ENCODE peak calls at places on chromosomes 13 and 19, in nine cellular contexts. Y is GM23338, S is Peyer's patch, C is endodermal cell, F is left ventricle myocardium inferior, E is esophagus squamous epithelium, N is tibial artery, K is brain microvascular endothelial cell, I is progenitor cell of endocrine pancreas. P is an unnamed sample.

GRCh38 chr19:32176591-32176990 is 168.8 kb upstream of the ZNF507 start:
- DNase-seq in Y (no peak), S (no peak), F (no peak), K (no peak), I (no peak), N (no peak), C (no peak), E (no peak), P (no peak)

GRCh38 chr19:54606230-54606629 is 12.8 kb downstream of the LILRA1 start:
- DNase-seq in I (no peak), E (no peak), K (no peak), F (no peak), Y (no peak), N (no peak), S (no peak), C (no peak), P (no peak)

GRCh38 chr19:1261863-1262686 is 7.1 kb upstream of the CIRBP start:
- DNase-seq in N (peak; percentile 71), I (no peak), E (no peak), Y (no peak), F (peak; percentile 64), C (peak; percentile 83), K (no peak), S (peak; percentile 94), P (peak; percentile 97)

GRCh38 chr19:3366104-3366760 is at the start of gene NFIC:
- DNase-seq in C (peak; percentile 74), K (peak; percentile 69), N (peak; percentile 84), E (no peak), F (peak; percentile 84), S (peak; percentile 72), Y (peak; percentile 77), I (no peak), P (peak; percentile 95)

GRCh38 chr19:3184847-3185481 is 766 bp upstream of the NCLN start:
- DNase-seq in I (no peak), K (peak; percentile 75), F (peak; percentile 70), S (peak; percentile 86), E (peak; percentile 60), C (no peak), N (peak; percentile 77), Y (peak; percentile 82), P (no peak)

GRCh38 chr19:6414033-6414643 is 10.5 kb downstream of the KHSRP start:
- DNase-seq in N (no peak), C (peak; percentile 82), F (no peak), E (no peak), K (no peak), I (no peak), S (no peak), Y (peak; percentile 73), P (no peak)

GRCh38 chr19:6221878-6222746 is 57.7 kb downstream of the MLLT1 start:
- DNase-seq in F (no peak), K (no peak), C (no peak), S (no peak), I (no peak), N (no peak), E (no peak), Y (no peak), P (peak; percentile 73)

GRCh38 chr19:38263696-38264485 is 482 bp upstream of the SPINT2 start:
- DNase-seq in I (peak; percentile 97), Y (peak; percentile 93), S (peak; percentile 95), C (peak; percentile 98), E (no peak), N (no peak), F (no peak), K (peak; percentile 63), P (peak; percentile 96)

GRCh38 chr13:29993716-29994488 is 143.5 kb upstream of the UBL3 start:
- DNase-seq in E (no peak), I (no peak), N (no peak), Y (no peak), F (no peak), S (no peak), K (peak; percentile 47), C (no peak), P (no peak)

GRCh38 chr13:27137759-27138158 is 33.9 kb downstream of the USP12 start:
- DNase-seq in Y (peak; percentile 22), I (no peak), F (peak; percentile 24), E (no peak), C (no peak), N (no peak), S (no peak), K (no peak), P (no peak)

GRCh38 chr13:74573654-74574053 is 439.4 kb upstream of the KLF12 start:
- DNase-seq in N (no peak), F (peak; percentile 14), C (peak; percentile 82), I (no peak), Y (peak; percentile 78), S (no peak), E (no peak), K (no peak), P (no peak)

GRCh38 chr19:400976-401835 is 7.7 kb downstream of the C2CD4C start:
- DNase-seq in E (no peak), I (peak; percentile 0), C (no peak), K (no peak), S (no peak), N (no peak), F (no peak), Y (no peak), P (peak; percentile 65)

GRCh38 chr13:33129094-33129832 is 113.0 kb downstream of the KL start:
- DNase-seq in E (no peak), S (no peak), F (peak; percentile 60), K (no peak), Y (no peak), I (no peak), C (no peak), N (no peak), P (no peak)

GRCh38 chr19:50020481-50020880 is 4.7 kb downstream of the VRK3 start:
- DNase-seq in K (no peak), F (no peak), N (no peak), I (no peak), Y (no peak), E (no peak), S (no peak), C (no peak), P (no peak)

GRCh38 chr19:827710-828321 is at the start of gene AZU1:
- DNase-seq in Y (no peak), N (no peak), C (no peak), S (no peak), K (no peak), I (no peak), F (no peak), E (no peak), P (peak; percentile 71)

GRCh38 chr13:111006508-111007031 is 91.7 kb upstream of the ANKRD10 start:
- DNase-seq in K (peak; percentile 96), E (no peak), S (peak; percentile 66), F (peak; percentile 83), C (peak; percentile 63), Y (peak; percentile 19), I (no peak), N (peak; percentile 88), P (peak; percentile 93)

GRCh38 chr19:347946-348861 is 3.6 kb upstream of the MIER2 start:
- DNase-seq in C (peak; percentile 73), Y (peak; percentile 73), K (no peak), I (no peak), N (no peak), S (no peak), F (no peak), E (no peak), P (no peak)

GRCh38 chr19:35421362-35421761 is 26.7 kb upstream of the FFAR2 start:
- DNase-seq in N (no peak), F (no peak), I (no peak), C (no peak), E (no peak), K (no peak), Y (no peak), S (no peak), P (no peak)

DNA sequence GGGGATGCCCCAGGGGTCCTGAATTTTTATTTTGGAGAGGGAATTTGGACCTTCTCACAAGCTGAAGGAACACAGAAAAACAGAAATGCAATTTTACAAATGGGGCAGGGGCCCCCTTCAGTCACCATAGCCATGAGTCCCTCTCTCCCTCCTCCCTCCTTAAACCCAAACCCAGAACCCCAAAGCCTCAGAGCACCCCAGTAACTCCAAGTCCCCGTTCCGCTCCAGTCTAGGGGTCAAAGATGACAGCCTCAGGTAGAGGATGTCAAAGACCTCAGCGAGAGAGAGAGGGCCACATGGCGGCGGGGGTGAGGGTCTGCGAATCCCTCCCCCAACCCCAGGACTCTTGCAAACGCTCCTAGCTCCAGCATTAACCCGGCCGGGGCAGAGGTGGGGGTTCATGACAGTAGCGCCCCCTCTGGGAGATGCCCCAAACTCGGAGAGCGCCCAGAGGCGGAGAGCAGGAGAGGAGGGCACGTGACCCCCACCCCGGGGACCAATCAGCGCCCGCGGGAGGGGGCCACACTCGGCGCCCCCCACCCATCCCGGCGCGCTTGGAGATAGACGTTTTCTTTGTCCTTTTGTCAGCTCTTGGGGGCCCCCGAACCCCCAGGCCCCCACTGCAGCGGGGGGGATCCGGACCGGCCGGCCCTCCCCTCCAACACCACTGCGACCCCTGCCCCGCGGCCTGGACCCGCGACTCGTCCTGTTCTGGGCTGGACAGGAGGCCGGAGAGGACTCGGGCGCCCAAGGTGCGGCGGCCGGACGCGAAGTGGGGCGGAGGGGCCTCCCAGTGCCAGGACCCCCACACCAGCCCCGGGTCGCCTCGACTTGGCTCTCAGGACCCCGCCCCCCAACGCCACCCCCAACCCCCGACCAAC is 20.8 kb upstream of the SEMA6B start:
- DNase-seq in F (no peak), C (peak; percentile 88), I (no peak), E (no peak), Y (peak; percentile 89), K (no peak), N (no peak), S (no peak), P (peak; percentile 67)
- TF ChIP-seq CTCF in F (no peak), C (peak; percentile 60), I (peak; percentile 44), E (no peak), Y (peak; percentile 73), K (peak; percentile 25), N (no peak), S (no peak), P (no peak)

GRCh38 chr13:20035130-20035529 is 76.6 kb downstream of the ZMYM2 start:
- DNase-seq in K (no peak), E (no peak), N (no peak), S (no peak), Y (peak; percentile 16), I (no peak), F (no peak), C (no peak), P (no peak)
- TF ChIP-seq CTCF in K (no peak), E (no peak), N (no peak), S (no peak), Y (no peak), I (no peak), F (peak; percentile 45), C (peak; percentile 24), P (no peak)

GRCh38 chr19:31054430-31054829 is 294.8 kb downstream of the TSHZ3 start:
- DNase-seq in Y (peak; percentile 86), N (peak; percentile 23), C (peak; percentile 90), K (peak; percentile 69), S (peak; percentile 47), F (peak; percentile 28), I (peak; percentile 23), E (no peak), P (no peak)
- TF ChIP-seq CTCF in Y (peak; percentile 95), N (no peak), C (peak; percentile 89), K (peak; percentile 92), S (no peak), F (peak; percentile 59), I (peak; percentile 61), E (no peak), P (no peak)

DNA sequence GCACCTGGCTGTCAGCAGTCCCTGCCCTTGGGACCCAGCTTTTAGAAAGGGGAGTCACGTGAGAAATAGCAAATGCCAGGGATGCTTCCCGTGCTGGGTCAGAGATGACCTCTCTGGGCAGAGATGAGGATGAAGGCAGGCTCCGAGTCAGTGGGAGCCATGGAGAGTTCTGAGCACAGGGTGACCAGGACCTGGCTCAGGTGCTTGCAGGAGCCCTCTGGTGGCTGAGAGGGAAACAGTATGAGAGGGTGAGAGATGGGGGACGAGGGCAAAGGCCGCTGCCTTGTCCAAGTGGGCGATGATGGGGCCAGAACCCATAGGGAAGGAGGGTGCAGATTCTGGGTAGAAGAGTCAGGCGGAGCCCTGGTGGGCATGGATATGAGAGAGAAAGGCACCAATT is 15.8 kb downstream of the TMED1 start:
- DNase-seq in E (no peak), K (no peak), N (no peak), S (no peak), Y (peak; percentile 43), F (no peak), I (no peak), C (peak; percentile 63), P (no peak)
- TF ChIP-seq CTCF in E (no peak), K (peak; percentile 58), N (no peak), S (no peak), Y (peak; percentile 63), F (peak; percentile 40), I (peak; percentile 22), C (peak; percentile 68), P (no peak)

P was measured in kidney.